ENCODE peak calls at places on chromosomes 2 and 18, in ten cellular contexts. M, I, Y, F, A, U, E, R, W and G are unnamed samples.

GRCh38 chr2:216694201-216694825 is 1.0 kb downstream of the IGFBP5 start:
- DNase-seq in M (peak; percentile 77), I (peak; percentile 24), Y (no peak), F (peak; percentile 62), A (no peak), U (peak; percentile 76), E (peak; percentile 63), R (no peak), W (peak; percentile 34), G (no peak)

GRCh38 chr2:101741775-101742520 is 44.4 kb downstream of the MAP4K4 start:
- DNase-seq in M (no peak), I (no peak), Y (no peak), F (no peak), A (no peak), U (no peak), E (no peak), R (no peak), W (no peak), G (no peak)

GRCh38 chr2:103809390-103809789 is 1044.5 kb upstream of the POU3F3 start:
- DNase-seq in M (no peak), I (no peak), Y (no peak), F (no peak), A (no peak), U (no peak), E (no peak), R (no peak), W (no peak), G (no peak)

GRCh38 chr18:27735117-27735516 is 441.8 kb downstream of the CDH2 start:
- DNase-seq in M (no peak), I (no peak), Y (no peak), F (no peak), A (no peak), U (no peak), E (no peak), R (no peak), W (no peak), G (no peak)

GRCh38 chr2:120892967-120893667 is 157.4 kb downstream of the GLI2 start:
- DNase-seq in M (no peak), I (peak; percentile 67), Y (no peak), F (peak; percentile 17), A (no peak), U (peak; percentile 22), E (peak; percentile 18), R (no peak), W (no peak), G (no peak)

GRCh38 chr2:61900246-61900645 is 5.2 kb upstream of the COMMD1 start:
- DNase-seq in M (no peak), I (no peak), Y (no peak), F (no peak), A (no peak), U (no peak), E (no peak), R (no peak), W (no peak), G (no peak)

GRCh38 chr2:74836675-74837401 is 2.9 kb downstream of the HK2 start:
- DNase-seq in M (no peak), I (no peak), Y (no peak), F (no peak), A (no peak), U (no peak), E (no peak), R (no peak), W (no peak), G (no peak)

GRCh38 chr18:23862071-23862470 is 152.5 kb upstream of the TTC39C start:
- DNase-seq in M (no peak), I (peak; percentile 72), Y (no peak), F (no peak), A (peak; percentile 58), U (no peak), E (peak; percentile 66), R (no peak), W (no peak), G (no peak)

GRCh38 chr2:176138526-176139169 is 9.1 kb downstream of the HOXD8 start:
- DNase-seq in M (no peak), I (no peak), Y (no peak), F (no peak), A (no peak), U (no peak), E (no peak), R (no peak), W (no peak), G (no peak)

GRCh38 chr2:21175895-21176646 is 52.3 kb downstream of the TDRD15 start:
- DNase-seq in M (no peak), I (no peak), Y (peak; percentile 4), F (peak; percentile 21), A (no peak), U (no peak), E (no peak), R (peak; percentile 53), W (no peak), G (no peak)

GRCh38 chr2:171482877-171483276 is 39.4 kb upstream of the CYBRD1 start:
- DNase-seq in M (no peak), I (peak; percentile 31), Y (no peak), F (peak; percentile 31), A (no peak), U (no peak), E (no peak), R (no peak), W (no peak), G (no peak)

GRCh38 chr2:80778704-80779103 is 474.2 kb upstream of the LRRTM1 start:
- DNase-seq in M (no peak), I (no peak), Y (no peak), F (no peak), A (no peak), U (no peak), E (no peak), R (no peak), W (no peak), G (no peak)

GRCh38 chr2:177868792-177869191 is 203.8 kb downstream of the PDE11A start:
- DNase-seq in M (no peak), I (no peak), Y (no peak), F (no peak), A (no peak), U (no peak), E (no peak), R (no peak), W (no peak), G (no peak)

GRCh38 chr2:241489733-241490443 is 18.5 kb downstream of the STK25 start:
- DNase-seq in M (no peak), I (no peak), Y (no peak), F (no peak), A (no peak), U (no peak), E (no peak), R (peak; percentile 77), W (no peak), G (no peak)

GRCh38 chr2:29195796-29196195 is 80.6 kb downstream of the CLIP4 start:
- DNase-seq in M (no peak), I (no peak), Y (no peak), F (no peak), A (no peak), U (no peak), E (no peak), R (no peak), W (no peak), G (no peak)

GRCh38 chr2:64863097-64863820 is 125.9 kb upstream of the SLC1A4 start:
- DNase-seq in M (no peak), I (no peak), Y (peak; percentile 78), F (no peak), A (peak; percentile 87), U (no peak), E (no peak), R (no peak), W (no peak), G (no peak)

GRCh38 chr18:2274613-2275012 is 296.7 kb downstream of the METTL4 start:
- DNase-seq in M (no peak), I (no peak), Y (no peak), F (no peak), A (no peak), U (no peak), E (no peak), R (no peak), W (no peak), G (no peak)

GRCh38 chr2:20052872-20053281 is 1.4 kb upstream of the LAPTM4A start:
- DNase-seq in M (peak; percentile 32), I (peak; percentile 92), Y (no peak), F (peak; percentile 80), A (no peak), U (peak; percentile 76), E (peak; percentile 77), R (peak; percentile 91), W (no peak), G (no peak)

GRCh38 chr2:160363961-160364733 is 129.5 kb downstream of the RBMS1 start:
- DNase-seq in M (no peak), I (peak; percentile 46), Y (no peak), F (no peak), A (no peak), U (no peak), E (no peak), R (no peak), W (no peak), G (no peak)

GRCh38 chr2:218501665-218502064 is 66.5 kb downstream of the USP37 start:
- DNase-seq in M (no peak), I (peak; percentile 69), Y (no peak), F (no peak), A (no peak), U (no peak), E (no peak), R (no peak), W (no peak), G (no peak)

GRCh38 chr2:220224711-220225519 is 597.5 kb downstream of the SLC4A3 start:
- DNase-seq in M (no peak), I (peak; percentile 89), Y (no peak), F (no peak), A (no peak), U (no peak), E (peak; percentile 57), R (no peak), W (peak; percentile 2), G (no peak)

GRCh38 chr2:184756885-184757284 is 158.6 kb downstream of the ZNF804A start:
- DNase-seq in M (no peak), I (peak; percentile 71), Y (no peak), F (no peak), A (no peak), U (no peak), E (no peak), R (no peak), W (no peak), G (no peak)

GRCh38 chr2:237708961-237709360 is 81.6 kb downstream of the LRRFIP1 start:
- DNase-seq in M (no peak), I (no peak), Y (no peak), F (no peak), A (no peak), U (no peak), E (no peak), R (no peak), W (no peak), G (no peak)

GRCh38 chr2:95206086-95206485 is 1.2 kb upstream of the ZNF892 start:
- DNase-seq in M (no peak), I (no peak), Y (no peak), F (no peak), A (no peak), U (no peak), E (no peak), R (no peak), W (no peak), G (no peak)

GRCh38 chr2:158782126-158782525 is 13.0 kb upstream of the DAPL1 start:
- DNase-seq in M (no peak), I (no peak), Y (no peak), F (no peak), A (no peak), U (no peak), E (no peak), R (no peak), W (no peak), G (no peak)

GRCh38 chr18:25019086-25019860 is 332.7 kb downstream of the ZNF521 start:
- DNase-seq in M (no peak), I (no peak), Y (no peak), F (no peak), A (no peak), U (no peak), E (no peak), R (no peak), W (no peak), G (no peak)

GRCh38 chr2:240296611-240297552 is 138.6 kb upstream of the GPC1 start:
- DNase-seq in M (no peak), I (no peak), Y (no peak), F (no peak), A (no peak), U (peak; percentile 86), E (no peak), R (no peak), W (no peak), G (no peak)

GRCh38 chr2:149679286-149679685 is 91.7 kb upstream of the MMADHC start:
- DNase-seq in M (no peak), I (peak; percentile 68), Y (no peak), F (no peak), A (no peak), U (no peak), E (no peak), R (no peak), W (no peak), G (no peak)